ENCODE peak calls at places on chromosomes 12 and 14, in four cellular contexts. E, J, H and P are unnamed samples.

GRCh38 chr14:69615471-69616407 is 4.3 kb downstream of the SUSD6 start:
- DNase-seq in E (no peak), J (no peak), H (peak; percentile 97), P (peak; percentile 27)

GRCh38 chr12:28316067-28316466 is 125.8 kb downstream of the CCDC91 start:
- DNase-seq in H (no peak), E (no peak), J (no peak), P (no peak)

GRCh38 chr12:127143020-127143419 is 1124.0 kb upstream of the TMEM132C start:
- DNase-seq in J (no peak), E (peak; percentile 24), H (no peak), P (no peak)

GRCh38 chr14:105486974-105487448 is 325 bp downstream of the CRIP1 start:
- DNase-seq in E (peak; percentile 58), H (no peak), J (no peak), P (no peak)

GRCh38 chr14:99819514-99819913 is 26.3 kb downstream of the EML1 start:
- DNase-seq in H (no peak), E (peak; percentile 62), J (no peak), P (no peak)

GRCh38 chr14:102939329-102939728 is 16.9 kb downstream of the AMN start:
- DNase-seq in J (no peak), H (no peak), E (no peak), P (no peak)

GRCh38 chr14:95362180-95362494 is 42.4 kb upstream of the CLMN start:
- DNase-seq in E (peak; percentile 42), J (no peak), H (no peak), P (no peak)

GRCh38 chr14:32986791-32987545 is 48.3 kb downstream of the NPAS3 start:
- DNase-seq in J (no peak), H (no peak), E (no peak), P (no peak)

GRCh38 chr12:14111230-14111865 is 129.9 kb upstream of the GRIN2B start:
- DNase-seq in J (peak; percentile 3), E (peak; percentile 42), H (peak; percentile 33), P (no peak)

GRCh38 chr12:113271466-113271852 is 50.2 kb downstream of the TPCN1 start:
- DNase-seq in E (no peak), H (no peak), J (no peak), P (no peak)

GRCh38 chr12:23083267-23083666 is 458.3 kb downstream of the ETNK1 start:
- DNase-seq in E (no peak), J (no peak), H (no peak), P (no peak)

GRCh38 chr12:12091977-12092663 is 21.4 kb downstream of the BCL2L14 start:
- DNase-seq in E (no peak), J (peak; percentile 33), H (no peak), P (no peak)

GRCh38 chr14:74595006-74595735 is 16.9 kb downstream of the LTBP2 start:
- DNase-seq in E (no peak), H (no peak), J (peak; percentile 70), P (no peak)

GRCh38 chr14:59595071-59595470 is 18.5 kb upstream of the CCDC175 start:
- DNase-seq in H (no peak), E (no peak), J (no peak), P (no peak)

GRCh38 chr12:88638388-88638787 is 58.1 kb upstream of the KITLG start:
- DNase-seq in J (no peak), E (no peak), H (no peak), P (no peak)

GRCh38 chr12:57864382-57864781 is 17.9 kb upstream of the CTDSP2 start:
- DNase-seq in E (peak; percentile 50), J (peak; percentile 69), H (no peak), P (no peak)
- TF ChIP-seq USF1 in E (no peak), J (no peak), H (no peak), P (no peak)

GRCh38 chr12:53502331-53502730 is 1.2 kb downstream of the TARBP2 start:
- DNase-seq in H (no peak), E (no peak), J (no peak), P (no peak)

GRCh38 chr12:53505086-53505485 is 2.2 kb downstream of the NPFF start:
- DNase-seq in H (no peak), J (no peak), E (no peak), P (no peak)

GRCh38 chr12:53504004-53504920 is 3.0 kb downstream of the NPFF start:
- DNase-seq in H (no peak), J (no peak), E (no peak), P (no peak)

GRCh38 chr12:53501615-53502181 is 615 bp downstream of the TARBP2 start:
- DNase-seq in E (no peak), J (no peak), H (no peak), P (no peak)

GRCh38 chr12:53502983-53503728 is 2.1 kb downstream of the TARBP2 start:
- DNase-seq in J (no peak), E (no peak), H (no peak), P (no peak)
- TF ChIP-seq USF1 in J (no peak), E (no peak), H (no peak), P (no peak)

GRCh38 chr12:43711348-43711747 is 47.2 kb downstream of the PUS7L start:
- DNase-seq in E (no peak), H (no peak), J (no peak), P (no peak)
- TF ChIP-seq USF1 in E (no peak), H (no peak), J (no peak), P (no peak)

DNA sequence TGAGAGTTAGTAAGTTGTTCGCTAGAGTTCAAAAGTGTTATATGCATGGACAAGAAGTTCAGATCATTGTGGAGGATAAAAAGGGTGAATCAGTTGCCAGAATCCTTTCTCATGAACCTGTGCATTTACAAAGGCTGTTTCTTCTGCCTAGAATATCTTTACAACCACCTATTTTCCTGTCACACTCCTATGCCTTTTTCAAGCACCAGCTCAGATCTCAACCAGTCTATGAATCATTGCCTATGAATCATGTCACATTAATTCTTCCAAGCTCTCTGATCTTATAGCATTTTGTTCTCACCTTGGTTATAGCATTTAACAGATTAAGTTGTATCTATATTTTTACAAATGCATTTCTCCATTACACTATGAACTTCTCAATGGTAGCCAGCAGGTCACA is 572.9 kb downstream of the FOXG1 start:
- DNase-seq in J (no peak), E (no peak), H (no peak), P (no peak)
- TF ChIP-seq USF1 in J (no peak), E (no peak), H (no peak), P (no peak)

DNA sequence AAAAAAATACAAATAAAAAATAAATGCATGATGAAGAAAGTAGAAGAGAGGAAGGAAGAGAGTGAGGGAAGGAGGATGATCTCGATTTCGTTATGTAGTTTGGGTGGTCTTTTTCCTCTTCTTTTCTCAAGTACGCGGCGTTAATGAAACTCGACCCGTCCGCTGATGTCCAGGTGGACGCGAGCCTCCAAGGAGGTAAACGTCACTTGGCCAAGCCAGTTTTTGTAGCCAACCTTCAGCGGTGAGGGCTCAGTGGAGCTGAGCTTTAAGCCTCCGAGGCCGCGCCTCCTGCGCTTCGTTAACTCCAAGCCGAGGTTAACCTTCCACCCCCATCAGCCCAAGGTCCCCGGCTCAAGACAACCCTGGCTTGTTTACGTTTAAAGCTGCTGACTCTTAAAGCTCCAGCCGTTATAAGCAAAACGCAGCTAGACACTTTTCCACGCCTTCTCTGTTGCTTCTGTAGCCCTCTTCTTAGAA is 736 bp upstream of the ITPR2 start:
- DNase-seq in E (peak; percentile 69), H (no peak), J (peak; percentile 50), P (peak; percentile 21)
- TF ChIP-seq USF1 in E (no peak), H (no peak), J (no peak), P (no peak)

GRCh38 chr14:92649066-92649465 is 99.4 kb downstream of the LGMN start:
- DNase-seq in E (no peak), H (no peak), J (no peak), P (no peak)

GRCh38 chr14:92649934-92650545 is 98.4 kb downstream of the LGMN start:
- DNase-seq in J (no peak), E (no peak), H (no peak), P (no peak)

GRCh38 chr14:92645841-92646478 is 102.5 kb downstream of the LGMN start:
- DNase-seq in H (no peak), E (no peak), J (no peak), P (no peak)

GRCh38 chr14:92646952-92647461 is 101.4 kb downstream of the LGMN start:
- DNase-seq in E (no peak), H (no peak), J (no peak), P (no peak)

GRCh38 chr14:92647499-92648279 is 100.7 kb downstream of the LGMN start:
- DNase-seq in H (no peak), E (no peak), J (no peak), P (no peak)
- TF ChIP-seq USF1 in H (no peak), E (no peak), J (no peak), P (no peak)

GRCh38 chr14:22813145-22813544 is 2.1 kb downstream of the SLC7A7 start:
- DNase-seq in J (no peak), E (no peak), H (no peak), P (no peak)

GRCh38 chr14:22808388-22809209 is 6.6 kb downstream of the SLC7A7 start:
- DNase-seq in H (no peak), J (no peak), E (no peak), P (no peak)

GRCh38 chr14:22814373-22814772 is 862 bp downstream of the SLC7A7 start:
- DNase-seq in E (no peak), H (no peak), J (no peak), P (no peak)

GRCh38 chr14:22812744-22813143 is 2.5 kb downstream of the SLC7A7 start:
- DNase-seq in E (peak; percentile 43), H (no peak), J (no peak), P (no peak)

GRCh38 chr14:22811752-22812151 is 3.5 kb downstream of the SLC7A7 start:
- DNase-seq in J (no peak), H (no peak), E (no peak), P (no peak)
- TF ChIP-seq USF1 in J (no peak), H (no peak), E (no peak), P (no peak)

GRCh38 chr14:47821134-47821533 is 145.7 kb upstream of the MDGA2 start:
- DNase-seq in E (no peak), H (no peak), J (no peak), P (no peak)

GRCh38 chr14:47822326-47822725 is 146.9 kb upstream of the MDGA2 start:
- DNase-seq in E (no peak), J (no peak), H (no peak), P (no peak)

DNA sequence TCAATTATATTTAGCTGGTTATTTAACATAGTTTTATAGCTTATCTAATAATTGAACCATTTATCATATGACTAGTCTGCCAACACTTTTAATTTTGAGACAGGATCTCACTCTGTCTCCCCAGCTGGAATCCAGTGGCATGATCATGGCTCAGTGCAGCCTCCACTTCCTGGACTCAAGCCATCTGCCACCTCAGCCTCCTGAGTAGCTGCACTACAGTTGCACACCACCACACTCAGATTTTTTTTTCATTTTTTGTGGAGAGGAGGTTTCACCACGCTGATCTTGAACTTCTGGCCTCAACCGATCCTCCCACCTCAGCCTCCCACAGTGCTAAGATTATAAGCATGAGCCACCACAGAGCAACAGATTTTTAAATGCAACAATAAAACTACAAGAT is 151.4 kb upstream of the MDGA2 start:
- DNase-seq in E (no peak), H (no peak), J (no peak), P (no peak)
- TF ChIP-seq USF1 in E (no peak), H (no peak), J (no peak), P (no peak)